ENCODE peak calls at places on chromosome 1, in six cellular contexts. F is activated naive CD4-positive, alpha-beta T cell; T is EL; L is cardiac fibroblast; O is kidney epithelial cell; I is ovary. N is an unnamed sample.
A peak's percentile ranks its signal among the peaks of the same experiment; 100 is the strongest.

GRCh38 chr1:205396972-205397616 is 24.8 kb downstream of the LEMD1 start:
- DNase-seq in F (no peak), T (peak; percentile 59), L (peak; percentile 52), O (no peak), I (no peak), N (no peak)

GRCh38 chr1:3544050-3544977 is 67.0 kb downstream of the MEGF6 start:
- DNase-seq in F (no peak), T (no peak), L (no peak), O (no peak), I (no peak), N (no peak)

GRCh38 chr1:186326009-186326408 is 49.0 kb downstream of the TPR start:
- DNase-seq in F (no peak), T (peak; percentile 7), L (no peak), O (no peak), I (no peak), N (no peak)

GRCh38 chr1:169701261-169701802 is 10.1 kb downstream of the SELL start:
- DNase-seq in F (no peak), T (no peak), L (no peak), O (no peak), I (no peak), N (no peak)

GRCh38 chr1:223016890-223017289 is 126.2 kb downstream of the TLR5 start:
- DNase-seq in F (no peak), T (no peak), L (no peak), O (no peak), I (no peak), N (no peak)

GRCh38 chr1:92470216-92470615 is 16.5 kb downstream of the GFI1 start:
- DNase-seq in F (no peak), T (no peak), L (no peak), O (no peak), I (no peak), N (no peak)

GRCh38 chr1:39230261-39231190 is 26.0 kb downstream of the MACF1 start:
- DNase-seq in F (no peak), T (peak; percentile 61), L (no peak), O (no peak), I (no peak), N (no peak)

GRCh38 chr1:161705537-161705936 is 1.5 kb upstream of the FCRLA start:
- DNase-seq in F (no peak), T (no peak), L (no peak), O (no peak), I (no peak), N (no peak)

N was measured in psoas muscle.